ENCODE peak calls at places on chromosomes 13 and 19, in five cellular contexts. One of them, this sample, is unnamed.
A peak's percentile ranks its signal among the peaks of the same experiment; 100 is the strongest.

GRCh38 chr13:26019241-26019640 is 32.6 kb downstream of the SHISA2 start:
- DNase-seq in A549: no peak
- DNase-seq in GM23248: no peak
- DNase-seq in PC-9: no peak
- DNase-seq in MM.1S: no peak
- DNase-seq in this sample: no peak

GRCh38 chr19:10961073-10961762 is 388 bp downstream of the SMARCA4 start:
- DNase-seq in A549: no peak
- DNase-seq in GM23248: peak; percentile 71
- DNase-seq in PC-9: peak; percentile 15
- DNase-seq in MM.1S: peak; percentile 32
- DNase-seq in this sample: peak; percentile 31

GRCh38 chr13:73075546-73075945 is 16.7 kb downstream of the KLF5 start:
- DNase-seq in A549: no peak
- DNase-seq in GM23248: no peak
- DNase-seq in PC-9: no peak
- DNase-seq in MM.1S: no peak
- DNase-seq in this sample: no peak

GRCh38 chr19:1836458-1837221 is 11.6 kb downstream of the REXO1 start:
- DNase-seq in A549: no peak
- DNase-seq in GM23248: no peak
- DNase-seq in PC-9: no peak
- DNase-seq in MM.1S: no peak
- DNase-seq in this sample: no peak

GRCh38 chr13:104694397-104694796 is 1628.2 kb upstream of the SLC10A2 start:
- DNase-seq in A549: no peak
- DNase-seq in GM23248: no peak
- DNase-seq in PC-9: no peak
- DNase-seq in MM.1S: no peak
- DNase-seq in this sample: no peak

GRCh38 chr19:58325623-58326022 is 1.2 kb upstream of the ZSCAN22 start:
- DNase-seq in A549: no peak
- DNase-seq in GM23248: peak; percentile 65
- DNase-seq in PC-9: no peak
- DNase-seq in MM.1S: no peak
- DNase-seq in this sample: no peak

GRCh38 chr13:111970501-111971155 is 96.3 kb upstream of the SOX1 start:
- DNase-seq in A549: no peak
- DNase-seq in GM23248: no peak
- DNase-seq in PC-9: no peak
- DNase-seq in MM.1S: no peak
- DNase-seq in this sample: no peak

GRCh38 chr19:40798997-40799557 is at the start of gene EGLN2:
- DNase-seq in A549: no peak
- DNase-seq in GM23248: no peak
- DNase-seq in PC-9: no peak
- DNase-seq in MM.1S: no peak
- DNase-seq in this sample: no peak

GRCh38 chr19:50702870-50703829 is 16.5 kb downstream of the SHANK1 start:
- DNase-seq in A549: no peak
- DNase-seq in GM23248: peak; percentile 50
- DNase-seq in PC-9: no peak
- DNase-seq in MM.1S: no peak
- DNase-seq in this sample: no peak

GRCh38 chr13:28239374-28239773 is 101.0 kb downstream of the PAN3 start:
- DNase-seq in A549: no peak
- DNase-seq in GM23248: peak; percentile 28
- DNase-seq in PC-9: no peak
- DNase-seq in MM.1S: no peak
- DNase-seq in this sample: no peak

GRCh38 chr13:50255639-50256038 is 240.4 kb downstream of the KCNRG start:
- DNase-seq in A549: no peak
- DNase-seq in GM23248: no peak
- DNase-seq in PC-9: no peak
- DNase-seq in MM.1S: peak; percentile 31
- DNase-seq in this sample: peak; percentile 20

GRCh38 chr13:110128546-110128945 is 178.4 kb downstream of the COL4A1 start:
- DNase-seq in A549: no peak
- DNase-seq in GM23248: no peak
- DNase-seq in PC-9: no peak
- DNase-seq in MM.1S: no peak
- DNase-seq in this sample: no peak

GRCh38 chr13:113078895-113079720 is 26.5 kb upstream of the F7 start:
- DNase-seq in A549: no peak
- DNase-seq in GM23248: no peak
- DNase-seq in PC-9: no peak
- DNase-seq in MM.1S: no peak
- DNase-seq in this sample: no peak

GRCh38 chr13:77896536-77896935 is 22.1 kb downstream of the EDNRB start:
- DNase-seq in A549: no peak
- DNase-seq in GM23248: peak; percentile 86
- DNase-seq in PC-9: no peak
- DNase-seq in MM.1S: no peak
- DNase-seq in this sample: peak; percentile 87

GRCh38 chr19:57434386-57435061 is 601 bp upstream of the ZNF749 start:
- DNase-seq in A549: no peak
- DNase-seq in GM23248: peak; percentile 52
- DNase-seq in PC-9: no peak
- DNase-seq in MM.1S: no peak
- DNase-seq in this sample: no peak

GRCh38 chr13:44249439-44249838 is 124.2 kb upstream of the SERP2 start:
- DNase-seq in A549: no peak
- DNase-seq in GM23248: peak; percentile 75
- DNase-seq in PC-9: no peak
- DNase-seq in MM.1S: no peak
- DNase-seq in this sample: peak; percentile 90

GRCh38 chr13:102999498-102999897 is 66.7 kb downstream of the SLC10A2 start:
- DNase-seq in A549: no peak
- DNase-seq in GM23248: no peak
- DNase-seq in PC-9: no peak
- DNase-seq in MM.1S: no peak
- DNase-seq in this sample: no peak

GRCh38 chr13:23986619-23987018 is 89.3 kb upstream of the C1QTNF9B start:
- DNase-seq in A549: no peak
- DNase-seq in GM23248: peak; percentile 70
- DNase-seq in PC-9: no peak
- DNase-seq in MM.1S: no peak
- DNase-seq in this sample: peak; percentile 90

GRCh38 chr19:51398096-51398704 is 7.8 kb upstream of the C19orf84 start:
- DNase-seq in A549: peak; percentile 50
- DNase-seq in GM23248: peak; percentile 65
- DNase-seq in PC-9: no peak
- DNase-seq in MM.1S: no peak
- DNase-seq in this sample: peak; percentile 29

GRCh38 chr19:45245826-45246225 is 619 bp upstream of the EXOC3L2 start:
- DNase-seq in A549: no peak
- DNase-seq in GM23248: no peak
- DNase-seq in PC-9: no peak
- DNase-seq in MM.1S: no peak
- DNase-seq in this sample: no peak

GRCh38 chr13:109803822-109804221 is 17.4 kb upstream of the IRS2 start:
- DNase-seq in A549: no peak
- DNase-seq in GM23248: no peak
- DNase-seq in PC-9: peak; percentile 75
- DNase-seq in MM.1S: no peak
- DNase-seq in this sample: no peak

GRCh38 chr19:42563352-42564210 is 31.1 kb downstream of the CEACAM8 start:
- DNase-seq in A549: peak; percentile 95
- DNase-seq in GM23248: peak; percentile 71
- DNase-seq in PC-9: peak; percentile 26
- DNase-seq in MM.1S: peak; percentile 40
- DNase-seq in this sample: peak; percentile 39

GRCh38 chr19:10643166-10643967 is 10.8 kb upstream of the ILF3 start:
- DNase-seq in A549: no peak
- DNase-seq in GM23248: no peak
- DNase-seq in PC-9: no peak
- DNase-seq in MM.1S: no peak
- DNase-seq in this sample: no peak

GRCh38 chr13:87677334-87678234 is 6.4 kb downstream of the SLITRK5 start:
- DNase-seq in A549: no peak
- DNase-seq in GM23248: peak; percentile 8
- DNase-seq in PC-9: peak; percentile 22
- DNase-seq in MM.1S: peak; percentile 70
- DNase-seq in this sample: no peak

GRCh38 chr19:4157164-4157563 is 3.7 kb downstream of the CREB3L3 start:
- DNase-seq in A549: no peak
- DNase-seq in GM23248: no peak
- DNase-seq in PC-9: no peak
- DNase-seq in MM.1S: no peak
- DNase-seq in this sample: no peak
- H3K4me3 ChIP-seq in A549: no peak overlapping the region
- H3K4me3 ChIP-seq in GM23248: no peak overlapping the region
- H3K4me3 ChIP-seq in PC-9: no peak overlapping the region
- H3K4me3 ChIP-seq in MM.1S: no peak overlapping the region
- H3K4me3 ChIP-seq in this sample: no peak overlapping the region

GRCh38 chr13:99991806-99992242 is 10.2 kb downstream of the ZIC2 start:
- DNase-seq in A549: no peak
- DNase-seq in GM23248: no peak
- DNase-seq in PC-9: no peak
- DNase-seq in MM.1S: no peak
- DNase-seq in this sample: no peak

GRCh38 chr13:99989376-99990044 is 7.9 kb downstream of the ZIC2 start:
- DNase-seq in A549: no peak
- DNase-seq in GM23248: no peak
- DNase-seq in PC-9: no peak
- DNase-seq in MM.1S: no peak
- DNase-seq in this sample: no peak

GRCh38 chr13:99991013-99991805 is 9.6 kb downstream of the ZIC2 start:
- DNase-seq in A549: no peak
- DNase-seq in GM23248: no peak
- DNase-seq in PC-9: no peak
- DNase-seq in MM.1S: no peak
- DNase-seq in this sample: no peak

GRCh38 chr13:99988469-99989375 is 7.1 kb downstream of the ZIC2 start:
- DNase-seq in A549: no peak
- DNase-seq in GM23248: no peak
- DNase-seq in PC-9: no peak
- DNase-seq in MM.1S: no peak
- DNase-seq in this sample: no peak

GRCh38 chr13:99990045-99990977 is 8.7 kb downstream of the ZIC2 start:
- DNase-seq in A549: no peak
- DNase-seq in GM23248: no peak
- DNase-seq in PC-9: no peak
- DNase-seq in MM.1S: no peak
- DNase-seq in this sample: no peak
- H3K4me2 ChIP-seq in A549: no peak overlapping the region
- H3K4me2 ChIP-seq in GM23248: no peak overlapping the region
- H3K4me2 ChIP-seq in PC-9: no peak overlapping the region
- H3K4me2 ChIP-seq in MM.1S: no peak overlapping the region
- H3K4me2 ChIP-seq in this sample: no peak overlapping the region

GRCh38 chr13:30577381-30577780 is 40.3 kb upstream of the USPL1 start:
- DNase-seq in A549: no peak
- DNase-seq in GM23248: peak; percentile 97
- DNase-seq in PC-9: peak; percentile 64
- DNase-seq in MM.1S: peak; percentile 87
- DNase-seq in this sample: peak; percentile 83

GRCh38 chr13:30576528-30576927 is 41.2 kb upstream of the USPL1 start:
- DNase-seq in A549: no peak
- DNase-seq in GM23248: no peak
- DNase-seq in PC-9: peak; percentile 41
- DNase-seq in MM.1S: no peak
- DNase-seq in this sample: peak; percentile 68

GRCh38 chr13:30567072-30567471 is 50.6 kb upstream of the USPL1 start:
- DNase-seq in A549: no peak
- DNase-seq in GM23248: no peak
- DNase-seq in PC-9: no peak
- DNase-seq in MM.1S: peak; percentile 25
- DNase-seq in this sample: peak; percentile 40

GRCh38 chr13:30569901-30570576 is 47.7 kb upstream of the USPL1 start:
- DNase-seq in A549: peak; percentile 13
- DNase-seq in GM23248: peak; percentile 99
- DNase-seq in PC-9: peak; percentile 40
- DNase-seq in MM.1S: no peak
- DNase-seq in this sample: peak; percentile 95

DNA sequence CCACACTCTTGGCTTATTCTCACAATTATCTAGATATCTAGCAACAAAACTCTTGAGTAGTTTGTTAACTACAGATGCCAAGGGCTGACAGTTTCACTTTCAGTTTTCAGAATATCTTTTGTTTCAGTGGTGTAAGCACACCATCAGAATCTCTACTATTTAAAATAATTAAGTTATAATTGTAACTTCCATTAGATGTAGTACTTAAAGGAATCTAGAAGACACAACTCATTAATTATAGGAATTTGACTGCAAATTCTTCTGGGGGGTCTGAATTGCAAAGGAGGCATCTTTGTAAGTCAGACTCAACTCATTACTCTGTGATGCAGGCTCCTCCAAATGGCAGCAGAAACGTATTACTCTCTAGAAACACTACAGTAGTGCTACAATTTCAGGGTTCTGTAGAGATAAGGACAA is 44.9 kb upstream of the USPL1 start:
- DNase-seq in A549: peak; percentile 18
- DNase-seq in GM23248: peak; percentile 76
- DNase-seq in PC-9: no peak
- DNase-seq in MM.1S: peak; percentile 75
- DNase-seq in this sample: peak; percentile 69
- H3K4me3 ChIP-seq in A549: peak overlapping the region; percentile 31
- H3K4me3 ChIP-seq in GM23248: peak overlapping the region; percentile 75
- H3K4me3 ChIP-seq in PC-9: no peak overlapping the region
- H3K4me3 ChIP-seq in MM.1S: peak overlapping the region; percentile 29
- H3K4me3 ChIP-seq in this sample: peak overlapping the region; percentile 72

GRCh38 chr13:20161951-20162300 is 1.1 kb upstream of the GJA3 start:
- DNase-seq in A549: no peak
- DNase-seq in GM23248: no peak
- DNase-seq in PC-9: no peak
- DNase-seq in MM.1S: no peak
- DNase-seq in this sample: no peak
- H3K4me2 ChIP-seq in A549: no peak overlapping the region
- H3K4me2 ChIP-seq in GM23248: no peak overlapping the region
- H3K4me2 ChIP-seq in PC-9: no peak overlapping the region
- H3K4me2 ChIP-seq in MM.1S: no peak overlapping the region
- H3K4me2 ChIP-seq in this sample: no peak overlapping the region

GRCh38 chr19:4278010-4278409 is 1.1 kb upstream of the SHD start:
- DNase-seq in A549: no peak
- DNase-seq in GM23248: no peak
- DNase-seq in PC-9: no peak
- DNase-seq in MM.1S: no peak
- DNase-seq in this sample: no peak

GRCh38 chr19:4277051-4277700 is 1.9 kb upstream of the SHD start:
- DNase-seq in A549: no peak
- DNase-seq in GM23248: no peak
- DNase-seq in PC-9: no peak
- DNase-seq in MM.1S: no peak
- DNase-seq in this sample: no peak

GRCh38 chr19:4279530-4280422 is 710 bp downstream of the SHD start:
- DNase-seq in A549: no peak
- DNase-seq in GM23248: no peak
- DNase-seq in PC-9: no peak
- DNase-seq in MM.1S: no peak
- DNase-seq in this sample: no peak

GRCh38 chr19:4278460-4278901 is 585 bp upstream of the SHD start:
- DNase-seq in A549: no peak
- DNase-seq in GM23248: no peak
- DNase-seq in PC-9: no peak
- DNase-seq in MM.1S: no peak
- DNase-seq in this sample: no peak

GRCh38 chr19:4278926-4279529 is at the start of gene SHD:
- DNase-seq in A549: no peak
- DNase-seq in GM23248: no peak
- DNase-seq in PC-9: no peak
- DNase-seq in MM.1S: no peak
- DNase-seq in this sample: no peak
- H3K4me3 ChIP-seq in A549: peak within 1 kb of the TSS; percentile 47
- H3K4me3 ChIP-seq in GM23248: no peak within 1 kb of the TSS
- H3K4me3 ChIP-seq in PC-9: no peak within 1 kb of the TSS
- H3K4me3 ChIP-seq in MM.1S: no peak within 1 kb of the TSS
- H3K4me3 ChIP-seq in this sample: no peak within 1 kb of the TSS